ENCODE peak calls at places on chromosome 20, in four cellular contexts. W is ovary; Y is neural progenitor cell; I is CD8-positive, alpha-beta T cell. V is an unnamed sample.

GRCh38 chr20:62652051-62652893 is 10.0 kb downstream of the SLCO4A1 start:
- DNase-seq in W (peak; percentile 95), Y (peak; percentile 39), I (peak; percentile 44), V (peak; percentile 98)

GRCh38 chr20:6767536-6768227 is at the start of gene BMP2:
- DNase-seq in W (peak; percentile 64), Y (peak; percentile 87), I (no peak), V (peak; percentile 62)

GRCh38 chr20:62621251-62622110 is 20.8 kb upstream of the SLCO4A1 start:
- DNase-seq in W (no peak), Y (no peak), I (no peak), V (no peak)

GRCh38 chr20:40643891-40644290 is 45.1 kb downstream of the MAFB start:
- DNase-seq in W (no peak), Y (no peak), I (no peak), V (no peak)

GRCh38 chr20:61699184-61700066 is 366.3 kb downstream of the TAF4 start:
- DNase-seq in W (no peak), Y (no peak), I (no peak), V (no peak)

GRCh38 chr20:42138711-42139110 is 520.5 kb upstream of the CHD6 start:
- DNase-seq in W (no peak), Y (peak; percentile 69), I (no peak), V (no peak)

GRCh38 chr20:15253431-15253830 is 916.0 kb upstream of the FLRT3 start:
- DNase-seq in W (no peak), Y (no peak), I (no peak), V (no peak)

GRCh38 chr20:25525857-25526256 is 59.5 kb downstream of the NINL start:
- DNase-seq in W (no peak), Y (no peak), I (no peak), V (no peak)

GRCh38 chr20:9262653-9263194 is 193.8 kb downstream of the PLCB4 start:
- DNase-seq in W (no peak), Y (no peak), I (no peak), V (no peak)

GRCh38 chr20:31573555-31574295 is 31.4 kb upstream of the ID1 start:
- DNase-seq in W (no peak), Y (no peak), I (no peak), V (peak; percentile 68)

GRCh38 chr20:48425776-48426175 is 402.0 kb downstream of the PREX1 start:
- DNase-seq in W (no peak), Y (peak; percentile 70), I (no peak), V (no peak)

GRCh38 chr20:39897058-39897457 is 792.0 kb downstream of the MAFB start:
- DNase-seq in W (no peak), Y (no peak), I (no peak), V (no peak)

GRCh38 chr20:16916165-16916564 is 168.0 kb downstream of the OTOR start:
- DNase-seq in W (no peak), Y (peak; percentile 33), I (no peak), V (no peak)

GRCh38 chr20:59718071-59718470 is 113.7 kb downstream of the PHACTR3 start:
- DNase-seq in W (no peak), Y (no peak), I (no peak), V (no peak)

GRCh38 chr20:44580581-44581268 is 1.7 kb upstream of the PKIG start:
- DNase-seq in W (no peak), Y (no peak), I (no peak), V (no peak)

GRCh38 chr20:63665708-63666107 is 7.6 kb downstream of the RTEL1 start:
- DNase-seq in W (no peak), Y (no peak), I (no peak), V (no peak)

GRCh38 chr20:17671565-17671964 is 10.5 kb downstream of the RRBP1 start:
- DNase-seq in W (no peak), Y (no peak), I (no peak), V (no peak)

GRCh38 chr20:63619086-63619485 is 7.8 kb downstream of the GMEB2 start:
- DNase-seq in W (no peak), Y (no peak), I (no peak), V (no peak)

GRCh38 chr20:1427457-1428054 is 34.7 kb upstream of the FKBP1A start:
- DNase-seq in W (no peak), Y (peak; percentile 80), I (no peak), V (no peak)

GRCh38 chr20:768426-768978 is at the start of gene SLC52A3:
- DNase-seq in W (no peak), Y (peak; percentile 51), I (no peak), V (no peak)

GRCh38 chr20:33442136-33443005 is 1.2 kb downstream of the SNTA1 start:
- DNase-seq in W (no peak), Y (no peak), I (no peak), V (peak; percentile 67)
- H3K27ac ChIP-seq in W (peak overlapping the region; percentile 55), Y (no peak overlapping the region), I (no peak overlapping the region), V (peak overlapping the region; percentile 86)

DNA sequence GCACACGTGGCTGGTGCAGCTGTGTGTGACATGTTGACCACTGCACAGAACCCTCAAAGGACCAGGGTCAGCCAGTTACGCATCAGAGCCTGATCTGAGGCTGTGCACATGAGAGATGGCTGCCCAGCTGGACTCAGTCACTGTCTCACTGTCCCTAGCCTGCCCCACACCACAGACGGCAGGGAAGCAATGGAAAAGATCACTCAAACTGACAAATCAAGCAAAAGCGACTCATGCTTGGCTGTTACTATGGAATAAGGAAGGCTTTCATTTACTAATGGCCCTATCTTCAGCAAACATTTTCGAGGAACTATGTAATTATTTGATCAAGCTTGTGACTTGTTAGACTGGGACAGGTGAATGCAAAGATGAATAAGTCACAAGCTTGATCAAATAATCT is 137.0 kb downstream of the SLC23A2 start:
- DNase-seq in W (no peak), Y (no peak), I (no peak), V (no peak)
- H3K27ac ChIP-seq in W (no peak overlapping the region), Y (no peak overlapping the region), I (no peak overlapping the region), V (no peak overlapping the region)

GRCh38 chr20:57396638-57397003 is 5.4 kb downstream of the RBM38 start:
- DNase-seq in W (peak; percentile 17), Y (no peak), I (no peak), V (no peak)

GRCh38 chr20:57397004-57397692 is 6.0 kb downstream of the RBM38 start:
- DNase-seq in W (peak; percentile 42), Y (no peak), I (no peak), V (peak; percentile 66)

GRCh38 chr20:57396212-57396611 is 5.0 kb downstream of the RBM38 start:
- DNase-seq in W (peak; percentile 47), Y (no peak), I (no peak), V (peak; percentile 72)

GRCh38 chr20:57394087-57395082 is 3.2 kb downstream of the RBM38 start:
- DNase-seq in W (peak; percentile 49), Y (no peak), I (no peak), V (peak; percentile 73)

DNA sequence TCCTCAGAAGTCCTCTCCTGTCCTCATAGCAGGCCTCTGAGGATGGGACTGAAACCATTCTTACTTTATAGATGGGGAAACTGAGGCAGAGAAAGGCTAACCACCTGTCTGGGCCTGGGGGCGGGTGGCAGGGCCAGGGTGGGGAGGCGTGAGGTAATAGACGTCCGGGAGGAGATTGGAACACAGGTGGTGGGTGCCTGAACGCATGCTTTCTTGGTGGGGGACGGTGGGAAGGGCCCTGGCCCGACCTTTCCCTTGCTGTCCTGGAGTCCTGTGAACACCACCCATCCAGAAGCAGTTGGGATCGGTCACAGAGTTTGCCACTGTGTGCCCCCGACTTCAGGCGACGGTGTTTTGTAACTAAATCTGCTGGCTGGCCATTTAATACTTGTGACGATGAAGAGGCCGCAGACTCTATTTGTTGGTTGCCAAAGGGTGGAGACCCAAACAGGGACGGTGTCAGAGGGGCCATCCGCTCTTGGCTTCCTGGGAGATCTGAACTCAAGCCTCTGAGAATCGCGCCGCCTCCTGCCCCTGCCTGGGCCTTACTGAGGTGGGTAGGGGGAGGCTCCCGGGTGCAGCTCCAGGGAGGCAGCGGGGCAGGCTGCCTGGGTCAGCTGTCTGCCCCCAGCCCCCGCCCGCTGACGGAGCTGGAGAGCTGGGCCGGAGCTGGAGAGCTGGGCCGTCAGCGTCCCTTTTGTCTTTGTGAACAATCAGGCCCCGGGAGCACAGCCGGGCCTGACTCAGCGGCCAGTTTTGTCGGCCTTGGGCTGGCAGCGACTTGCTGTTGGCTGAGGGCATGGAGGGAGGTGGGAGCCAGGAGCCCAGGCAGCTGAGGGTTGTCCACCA is 4.1 kb downstream of the RBM38 start:
- DNase-seq in W (peak; percentile 82), Y (peak; percentile 91), I (no peak), V (peak; percentile 93)
- H3K27ac ChIP-seq in W (peak overlapping the region; percentile 70), Y (peak overlapping the region; percentile 85), I (no peak overlapping the region), V (peak overlapping the region; percentile 98)

GRCh38 chr20:7879883-7880282 is 60.4 kb downstream of the HAO1 start:
- DNase-seq in W (no peak), Y (no peak), I (no peak), V (no peak)
- H3K27ac ChIP-seq in W (no peak overlapping the region), Y (no peak overlapping the region), I (no peak overlapping the region), V (no peak overlapping the region)

DNA sequence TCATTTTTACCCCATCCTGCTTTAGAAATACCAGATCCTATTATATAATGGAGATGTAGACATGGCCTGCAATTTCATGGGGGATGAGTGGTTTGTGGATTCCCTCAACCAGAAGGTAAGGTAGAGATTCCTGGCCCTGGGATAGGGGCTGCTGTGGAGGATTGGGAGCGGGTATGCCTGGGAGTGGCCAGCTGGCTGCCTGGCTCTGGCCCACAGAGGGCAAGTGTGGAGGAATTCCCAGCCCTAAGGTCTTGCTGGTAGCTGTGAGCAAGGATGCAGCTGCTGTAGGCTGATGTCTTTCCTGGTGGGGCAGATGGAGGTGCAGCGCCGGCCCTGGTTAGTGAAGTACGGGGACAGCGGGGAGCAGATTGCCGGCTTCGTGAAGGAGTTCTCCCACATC is 6.6 kb downstream of the CTSA start:
- DNase-seq in W (no peak), Y (no peak), I (no peak), V (no peak)
- H3K27ac ChIP-seq in W (no peak overlapping the region), Y (no peak overlapping the region), I (no peak overlapping the region), V (no peak overlapping the region)

GRCh38 chr20:19817017-19817416 is 59.0 kb downstream of the RIN2 start:
- DNase-seq in W (no peak), Y (no peak), I (no peak), V (peak; percentile 55)

GRCh38 chr20:19813839-19814238 is 55.8 kb downstream of the RIN2 start:
- DNase-seq in W (no peak), Y (no peak), I (no peak), V (no peak)

GRCh38 chr20:19815553-19815991 is 57.5 kb downstream of the RIN2 start:
- DNase-seq in W (no peak), Y (no peak), I (no peak), V (peak; percentile 57)

GRCh38 chr20:19814241-19814640 is 56.2 kb downstream of the RIN2 start:
- DNase-seq in W (no peak), Y (no peak), I (no peak), V (peak; percentile 35)

DNA sequence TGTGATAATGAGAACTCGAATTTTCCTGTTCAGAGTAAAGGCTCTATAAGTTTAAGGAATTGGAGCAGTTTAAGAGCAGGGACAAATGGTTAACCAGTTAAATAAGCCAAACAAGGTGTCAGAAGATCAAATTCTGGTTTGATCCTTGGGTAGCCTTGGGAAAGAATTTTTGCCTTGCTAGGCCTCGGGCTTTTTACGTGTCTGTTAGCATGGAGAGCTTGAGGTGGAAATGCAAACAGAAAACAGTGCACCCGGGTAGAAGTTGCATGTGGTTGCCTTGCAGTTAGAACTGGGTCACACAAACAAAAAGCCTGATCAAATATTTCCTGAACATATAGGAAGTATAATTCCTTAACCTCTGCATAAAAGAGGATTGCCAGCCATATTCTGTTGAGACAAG is 58.3 kb downstream of the RIN2 start:
- DNase-seq in W (no peak), Y (no peak), I (no peak), V (no peak)
- H3K27ac ChIP-seq in W (no peak overlapping the region), Y (no peak overlapping the region), I (no peak overlapping the region), V (peak overlapping the region; percentile 23)

V was measured in sigmoid colon.